ENCODE peak calls at places on chromosome 9, in ten cellular contexts. One of them, this sample, is unnamed.

GRCh38 chr9:75739884-75740611 is 150.4 kb upstream of the PCSK5 start:
- DNase-seq in NCI-H2029: no peak
- DNase-seq in NCI-H2081: no peak
- DNase-seq in omental fat pad: no peak
- DNase-seq in CD8-positive, alpha-beta memory T cell: no peak
- DNase-seq in GM12865: no peak
- DNase-seq in stimulated activated CD4-positive, alpha-beta T cell treated with anti-CD3 and anti-CD28 coated beads, Interleukin-1b, Interleukin-23, amount 100 ng/mL, for 4 hours: no peak
- DNase-seq in GM13977: no peak
- DNase-seq in NAMALWA: no peak
- DNase-seq in retina: no peak
- DNase-seq in this sample: no peak

GRCh38 chr9:136347472-136348256 is 15.9 kb downstream of the DNLZ start:
- DNase-seq in GM13977: no peak
- DNase-seq in retina: no peak
- DNase-seq in NCI-H2029: peak
- DNase-seq in stimulated activated CD4-positive, alpha-beta T cell treated with anti-CD3 and anti-CD28 coated beads, Interleukin-1b, Interleukin-23, amount 100 ng/mL, for 4 hours: no peak
- DNase-seq in omental fat pad: no peak
- DNase-seq in NAMALWA: no peak
- DNase-seq in NCI-H2081: peak
- DNase-seq in CD8-positive, alpha-beta memory T cell: no peak
- DNase-seq in GM12865: no peak
- DNase-seq in this sample: no peak

GRCh38 chr9:6896562-6896961 is 138.8 kb downstream of the KDM4C start:
- DNase-seq in NCI-H2081: no peak
- DNase-seq in omental fat pad: no peak
- DNase-seq in NCI-H2029: no peak
- DNase-seq in GM13977: no peak
- DNase-seq in GM12865: no peak
- DNase-seq in retina: no peak
- DNase-seq in NAMALWA: no peak
- DNase-seq in CD8-positive, alpha-beta memory T cell: no peak
- DNase-seq in stimulated activated CD4-positive, alpha-beta T cell treated with anti-CD3 and anti-CD28 coated beads, Interleukin-1b, Interleukin-23, amount 100 ng/mL, for 4 hours: no peak
- DNase-seq in this sample: no peak

GRCh38 chr9:133770076-133770777 is 32.1 kb upstream of the SARDH start:
- DNase-seq in NCI-H2029: no peak
- DNase-seq in GM13977: no peak
- DNase-seq in NCI-H2081: no peak
- DNase-seq in retina: no peak
- DNase-seq in stimulated activated CD4-positive, alpha-beta T cell treated with anti-CD3 and anti-CD28 coated beads, Interleukin-1b, Interleukin-23, amount 100 ng/mL, for 4 hours: no peak
- DNase-seq in omental fat pad: no peak
- DNase-seq in CD8-positive, alpha-beta memory T cell: no peak
- DNase-seq in GM12865: no peak
- DNase-seq in NAMALWA: no peak
- DNase-seq in this sample: no peak

GRCh38 chr9:112124156-112124555 is 50.9 kb downstream of the SUSD1 start:
- DNase-seq in omental fat pad: no peak
- DNase-seq in stimulated activated CD4-positive, alpha-beta T cell treated with anti-CD3 and anti-CD28 coated beads, Interleukin-1b, Interleukin-23, amount 100 ng/mL, for 4 hours: no peak
- DNase-seq in GM13977: no peak
- DNase-seq in CD8-positive, alpha-beta memory T cell: no peak
- DNase-seq in NAMALWA: no peak
- DNase-seq in NCI-H2081: no peak
- DNase-seq in GM12865: no peak
- DNase-seq in NCI-H2029: no peak
- DNase-seq in retina: no peak
- DNase-seq in this sample: no peak

GRCh38 chr9:108543251-108543768 is 312.5 kb downstream of the ACTL7B start:
- DNase-seq in CD8-positive, alpha-beta memory T cell: no peak
- DNase-seq in NCI-H2081: no peak
- DNase-seq in NCI-H2029: no peak
- DNase-seq in GM12865: peak
- DNase-seq in stimulated activated CD4-positive, alpha-beta T cell treated with anti-CD3 and anti-CD28 coated beads, Interleukin-1b, Interleukin-23, amount 100 ng/mL, for 4 hours: no peak
- DNase-seq in NAMALWA: no peak
- DNase-seq in GM13977: no peak
- DNase-seq in retina: no peak
- DNase-seq in omental fat pad: no peak
- DNase-seq in this sample: no peak

GRCh38 chr9:75185585-75186170 is 97.4 kb downstream of the OSTF1 start:
- DNase-seq in stimulated activated CD4-positive, alpha-beta T cell treated with anti-CD3 and anti-CD28 coated beads, Interleukin-1b, Interleukin-23, amount 100 ng/mL, for 4 hours: peak
- DNase-seq in GM13977: peak
- DNase-seq in NCI-H2029: no peak
- DNase-seq in NAMALWA: peak
- DNase-seq in NCI-H2081: peak
- DNase-seq in retina: no peak
- DNase-seq in CD8-positive, alpha-beta memory T cell: peak
- DNase-seq in omental fat pad: no peak
- DNase-seq in GM12865: peak
- DNase-seq in this sample: peak

GRCh38 chr9:137515338-137515724 is 34.9 kb downstream of the PNPLA7 start:
- DNase-seq in stimulated activated CD4-positive, alpha-beta T cell treated with anti-CD3 and anti-CD28 coated beads, Interleukin-1b, Interleukin-23, amount 100 ng/mL, for 4 hours: no peak
- DNase-seq in NAMALWA: no peak
- DNase-seq in NCI-H2081: no peak
- DNase-seq in CD8-positive, alpha-beta memory T cell: no peak
- DNase-seq in GM13977: no peak
- DNase-seq in NCI-H2029: no peak
- DNase-seq in retina: no peak
- DNase-seq in GM12865: no peak
- DNase-seq in omental fat pad: no peak
- DNase-seq in this sample: no peak

This sample was measured in activated T-helper 9 cell treated with anti-CD3 and anti-CD28 coated beads, Interleukin-2, amount 50 U/mL, for 16 hours.